ENCODE peak calls at places on chromosomes 7 and 10, in ten cellular contexts. A, Z, P, W, T, Y, I, J, D and K are unnamed samples.
A peak's percentile ranks its signal among the peaks of the same experiment; 100 is the strongest.

GRCh38 chr10:78757542-78757941 is 311.2 kb upstream of the ZMIZ1 start:
- DNase-seq in D (no peak), Z (peak; percentile 96), W (peak; percentile 74), J (peak; percentile 60), I (no peak), A (peak; percentile 32), Y (peak; percentile 20), T (no peak), P (peak; percentile 67), K (no peak)

GRCh38 chr10:34764347-34764991 is 50.6 kb downstream of the PARD3 start:
- DNase-seq in P (no peak), I (no peak), Y (no peak), T (no peak), J (no peak), Z (no peak), A (no peak), W (no peak), D (no peak), K (no peak)

GRCh38 chr7:5665106-5666025 is 116.1 kb downstream of the RNF216 start:
- DNase-seq in I (peak; percentile 71), D (peak; percentile 93), Y (peak; percentile 90), W (peak; percentile 88), A (no peak), J (peak; percentile 85), P (peak; percentile 22), T (peak; percentile 67), Z (peak; percentile 79), K (peak; percentile 84)

GRCh38 chr10:104445359-104445758 is 91.7 kb downstream of the CFAP58 start:
- DNase-seq in D (no peak), Z (peak; percentile 86), T (no peak), A (no peak), P (peak; percentile 56), W (peak; percentile 4), I (no peak), J (no peak), Y (peak; percentile 85), K (no peak)

GRCh38 chr7:149011491-149011890 is 16.8 kb downstream of the PDIA4 start:
- DNase-seq in T (no peak), D (no peak), A (no peak), Z (no peak), Y (no peak), J (no peak), P (no peak), W (no peak), I (no peak), K (peak; percentile 15)

GRCh38 chr7:96329189-96329588 is 7.3 kb upstream of the SLC25A13 start:
- DNase-seq in D (no peak), I (no peak), J (no peak), Z (no peak), Y (no peak), P (no peak), T (no peak), A (no peak), W (no peak), K (no peak)

GRCh38 chr7:43591551-43592180 is 8.8 kb downstream of the STK17A start:
- DNase-seq in A (no peak), D (peak; percentile 32), Y (peak; percentile 54), T (no peak), P (no peak), W (no peak), J (no peak), I (no peak), Z (peak; percentile 73), K (no peak)

GRCh38 chr10:90484518-90484917 is 373.3 kb downstream of the HTR7 start:
- DNase-seq in T (no peak), D (no peak), A (no peak), I (no peak), J (no peak), Z (no peak), Y (peak; percentile 29), W (no peak), P (no peak), K (no peak)

GRCh38 chr10:12041766-12042408 is 722 bp downstream of the UPF2 start:
- DNase-seq in A (no peak), Y (peak; percentile 54), J (peak; percentile 21), P (no peak), I (no peak), D (peak; percentile 39), W (peak; percentile 18), Z (peak; percentile 68), T (peak; percentile 5), K (no peak)

GRCh38 chr7:57868771-57869483 is 418.9 kb downstream of the ZNF716 start:
- DNase-seq in J (no peak), D (no peak), Y (peak; percentile 11), T (no peak), W (no peak), A (peak; percentile 46), Z (peak; percentile 52), P (no peak), I (peak; percentile 81), K (peak; percentile 2)

GRCh38 chr7:74542558-74543117 is 88.9 kb downstream of the GTF2IRD1 start:
- DNase-seq in T (no peak), W (peak; percentile 9), Z (no peak), J (peak; percentile 21), I (no peak), P (no peak), D (no peak), A (no peak), Y (no peak), K (no peak)

GRCh38 chr7:138342990-138343389 is 117.1 kb upstream of the TRIM24 start:
- DNase-seq in P (no peak), Y (no peak), T (no peak), A (no peak), W (no peak), J (no peak), I (no peak), Z (no peak), D (no peak), K (no peak)

DNA sequence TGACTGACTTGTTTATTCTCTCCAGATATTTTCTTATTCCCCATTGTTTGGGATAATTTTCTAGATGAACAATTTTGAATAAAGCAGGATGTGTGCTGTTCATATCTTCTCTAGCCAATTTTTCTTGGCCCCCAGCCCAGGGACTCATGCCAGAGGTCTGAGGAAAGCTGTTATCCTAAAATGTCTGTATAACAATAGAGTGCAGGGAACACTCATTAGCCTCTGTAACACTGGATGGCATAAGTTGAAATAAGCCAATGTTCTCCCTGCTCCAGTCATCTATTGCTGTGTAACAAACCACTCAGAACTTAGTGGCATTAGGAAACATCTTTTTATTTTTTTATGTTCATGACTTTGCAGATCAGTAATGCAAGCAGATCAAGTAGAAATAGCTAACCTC is 121.7 kb upstream of the TRIM24 start:
- DNase-seq in Y (no peak), Z (no peak), I (peak; percentile 76), A (no peak), J (peak; percentile 95), W (peak; percentile 95), P (no peak), T (no peak), D (no peak), K (no peak)
- H3K4me3 ChIP-seq in Y (no peak overlapping the region), Z (no peak overlapping the region), I (no peak overlapping the region), A (no peak overlapping the region), J (no peak overlapping the region), W (no peak overlapping the region), P (no peak overlapping the region), T (no peak overlapping the region), D (no peak overlapping the region), K (no peak overlapping the region)

GRCh38 chr10:18109471-18109870 is 30.8 kb upstream of the CACNB2 start:
- DNase-seq in P (no peak), D (no peak), T (no peak), Z (no peak), A (no peak), W (no peak), J (no peak), Y (no peak), I (no peak), K (no peak)
- H3K4me3 ChIP-seq in P (no peak overlapping the region), D (no peak overlapping the region), T (no peak overlapping the region), Z (no peak overlapping the region), A (no peak overlapping the region), W (no peak overlapping the region), J (no peak overlapping the region), Y (no peak overlapping the region), I (no peak overlapping the region), K (no peak overlapping the region)

GRCh38 chr7:18497082-18497481 is 1.5 kb downstream of the HDAC9 start:
- DNase-seq in P (no peak), I (no peak), D (no peak), A (no peak), Z (no peak), Y (no peak), J (no peak), W (no peak), T (no peak), K (no peak)

GRCh38 chr7:18497800-18498199 is 2.3 kb downstream of the HDAC9 start:
- DNase-seq in A (no peak), W (no peak), I (no peak), Y (no peak), Z (no peak), P (no peak), D (no peak), T (no peak), J (no peak), K (no peak)

GRCh38 chr7:18495412-18496335 is at the start of gene HDAC9:
- DNase-seq in D (peak; percentile 90), J (peak; percentile 54), T (no peak), I (no peak), Z (peak; percentile 83), Y (peak; percentile 79), A (peak; percentile 56), P (peak; percentile 31), W (peak; percentile 63), K (peak; percentile 13)

GRCh38 chr7:18494821-18495408 is 634 bp upstream of the HDAC9 start:
- DNase-seq in Z (peak; percentile 88), W (peak; percentile 67), D (peak; percentile 15), Y (peak; percentile 63), T (no peak), I (no peak), A (no peak), P (no peak), J (peak; percentile 53), K (no peak)

GRCh38 chr7:18496336-18496700 is 769 bp downstream of the HDAC9 start:
- DNase-seq in Z (no peak), P (no peak), I (no peak), T (no peak), A (no peak), J (no peak), W (no peak), Y (no peak), D (peak; percentile 24), K (no peak)
- H3K4me3 ChIP-seq in Z (no peak overlapping the region), P (peak overlapping the region; percentile 32), I (no peak overlapping the region), T (peak overlapping the region; percentile 51), A (peak overlapping the region; percentile 63), J (no peak overlapping the region), W (peak overlapping the region; percentile 75), Y (peak overlapping the region; percentile 37), D (peak overlapping the region; percentile 57), K (peak overlapping the region; percentile 33)

DNA sequence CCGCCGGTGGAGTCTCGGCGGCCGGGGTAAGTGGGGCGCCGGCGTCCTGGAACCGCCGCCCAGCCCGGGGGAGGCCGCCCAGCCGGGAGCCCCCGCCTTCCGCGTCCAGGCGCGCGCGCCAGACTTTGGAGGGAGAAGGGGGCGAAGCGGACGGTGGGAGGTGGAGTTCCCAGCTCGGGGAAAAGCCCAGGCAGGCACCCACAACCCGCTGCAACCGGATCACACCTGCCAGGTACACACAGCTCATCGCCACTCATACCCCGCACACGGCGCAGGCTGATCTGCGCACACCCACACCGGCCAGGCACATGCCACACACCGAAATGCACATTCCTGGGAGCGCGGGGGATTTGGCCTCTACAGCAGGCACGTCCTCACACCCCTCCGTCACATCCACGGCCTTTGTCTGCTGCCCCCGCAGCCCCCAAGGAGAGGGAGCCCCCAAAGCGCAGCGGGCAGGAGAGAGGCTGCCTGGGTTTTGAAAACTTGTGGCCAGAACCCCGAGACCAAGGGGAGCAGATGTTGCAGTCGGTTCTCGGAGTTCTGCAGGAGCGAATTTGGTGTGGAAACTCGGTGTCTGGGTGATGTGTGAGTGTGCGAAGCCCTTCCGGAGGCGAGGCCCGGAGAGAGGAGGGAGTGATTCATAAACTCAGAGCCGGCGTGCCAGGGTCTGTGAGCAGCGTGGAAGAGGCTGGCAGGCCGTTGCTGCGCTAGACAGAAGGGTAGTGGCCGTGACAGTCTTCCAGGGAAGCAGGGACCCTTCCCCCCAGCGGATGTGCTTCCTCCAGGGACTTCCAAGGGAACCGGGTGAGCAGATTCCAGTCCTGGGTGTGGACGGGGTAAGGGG is 697 bp downstream of the CHST3 start:
- DNase-seq in A (peak; percentile 89), T (no peak), I (no peak), Y (peak; percentile 94), Z (peak; percentile 97), D (peak; percentile 67), W (peak; percentile 81), P (no peak), J (peak; percentile 81), K (peak; percentile 81)
- H3K4me3 ChIP-seq in A (peak overlapping the region; percentile 66), T (no peak overlapping the region), I (peak overlapping the region; percentile 40), Y (peak overlapping the region; percentile 57), Z (peak overlapping the region; percentile 83), D (peak overlapping the region; percentile 83), W (peak overlapping the region; percentile 56), P (peak overlapping the region; percentile 83), J (peak overlapping the region; percentile 73), K (peak overlapping the region; percentile 77)